ENCODE peak calls at places on chromosomes 4 and X, in nine cellular contexts. B is gastrocnemius medialis; A is PC-3; S is CD4-positive, alpha-beta T cell; F is upper lobe of left lung; H is CD8-positive, alpha-beta memory T cell; X is CD4-positive, CD25-positive, alpha-beta regulatory T cell; E is right lobe of liver; W is fibroblast of lung. P is an unnamed sample. For H3K9me3, the result is how much of the 10 kb centered on the place peaks cover.

GRCh38 chr4:177391287-177391686 is 51.0 kb downstream of the AGA start:
- DNase-seq in B (no peak), A (no peak), S (no peak), F (no peak), H (no peak), X (no peak), E (no peak), W (no peak), P (no peak)

GRCh38 chr4:4762909-4763814 is 96.3 kb upstream of the MSX1 start:
- DNase-seq in B (no peak), A (peak), S (no peak), F (no peak), H (no peak), X (peak), E (no peak), W (peak), P (no peak)

GRCh38 chrX:72569786-72570185 is 2.9 kb downstream of the HDAC8 start:
- DNase-seq in B (no peak), A (peak), S (no peak), F (no peak), H (no peak), X (no peak), E (no peak), W (peak), P (no peak)

GRCh38 chrX:30948626-30949025 is 59.6 kb upstream of the TAB3 start:
- DNase-seq in B (no peak), A (no peak), S (no peak), F (no peak), H (no peak), X (no peak), E (no peak), W (no peak), P (no peak)

GRCh38 chr4:114383055-114383454 is 215.6 kb upstream of the UGT8 start:
- DNase-seq in B (no peak), A (no peak), S (no peak), F (no peak), H (no peak), X (no peak), E (no peak), W (no peak), P (no peak)

GRCh38 chr4:8655411-8656184 is 63.0 kb downstream of the CPZ start:
- DNase-seq in B (no peak), A (no peak), S (no peak), F (no peak), H (no peak), X (no peak), E (peak), W (no peak), P (peak)

GRCh38 chr4:139912423-139912822 is 241.6 kb downstream of the MAML3 start:
- DNase-seq in B (no peak), A (no peak), S (no peak), F (no peak), H (no peak), X (no peak), E (no peak), W (peak), P (no peak)

GRCh38 chr4:123952530-123953274 is 556.1 kb downstream of the SPRY1 start:
- DNase-seq in B (no peak), A (peak), S (no peak), F (no peak), H (no peak), X (no peak), E (no peak), W (peak), P (peak)

GRCh38 chr4:42237451-42237850 is 85.0 kb upstream of the BEND4 start:
- DNase-seq in B (no peak), A (no peak), S (no peak), F (no peak), H (no peak), X (no peak), E (no peak), W (no peak), P (no peak)

GRCh38 chr4:128525387-128525786 is 237.8 kb upstream of the PGRMC2 start:
- DNase-seq in B (no peak), A (peak), S (no peak), F (no peak), H (no peak), X (no peak), E (no peak), W (no peak), P (no peak)

GRCh38 chrX:115226929-115227328 is 7.0 kb downstream of the LRCH2 start:
- DNase-seq in B (no peak), A (peak), S (no peak), F (no peak), H (no peak), X (no peak), E (no peak), W (peak), P (no peak)

GRCh38 chr4:175511861-175512260 is 300.2 kb downstream of the GPM6A start:
- DNase-seq in B (no peak), A (no peak), S (no peak), F (no peak), H (no peak), X (no peak), E (no peak), W (no peak), P (no peak)

GRCh38 chrX:72021975-72022374 is 109.7 kb downstream of the RTL5 start:
- DNase-seq in B (no peak), A (peak), S (no peak), F (no peak), H (no peak), X (no peak), E (no peak), W (no peak), P (no peak)

GRCh38 chrX:151726751-151727150 is 7.8 kb upstream of the CNGA2 start:
- DNase-seq in B (no peak), A (no peak), S (no peak), F (no peak), H (no peak), X (no peak), E (peak), W (no peak), P (no peak)

GRCh38 chr4:55080174-55080865 is 45.1 kb downstream of the KDR start:
- DNase-seq in B (no peak), A (no peak), S (no peak), F (no peak), H (no peak), X (no peak), E (no peak), W (peak), P (no peak)

GRCh38 chr4:32025840-32026459 is 1305.8 kb downstream of the PCDH7 start:
- DNase-seq in B (no peak), A (peak), S (no peak), F (no peak), H (no peak), X (no peak), E (no peak), W (peak), P (no peak)

GRCh38 chr4:180189639-180190038 is 2053.6 kb upstream of the TENM3 start:
- DNase-seq in B (no peak), A (no peak), S (no peak), F (no peak), H (no peak), X (no peak), E (no peak), W (peak), P (no peak)

GRCh38 chr4:52822583-52823477 is 39.3 kb upstream of the RASL11B start:
- DNase-seq in B (no peak), A (peak), S (no peak), F (no peak), H (no peak), X (no peak), E (no peak), W (peak), P (peak)

GRCh38 chr4:4810365-4810764 is 49.1 kb upstream of the MSX1 start:
- DNase-seq in B (no peak), A (no peak), S (no peak), F (no peak), H (no peak), X (no peak), E (no peak), W (no peak), P (no peak)

GRCh38 chrX:44235534-44235933 is 107.9 kb downstream of the EFHC2 start:
- DNase-seq in B (no peak), A (no peak), S (no peak), F (no peak), H (no peak), X (no peak), E (no peak), W (no peak), P (no peak)

GRCh38 chr4:127809173-127809800 is 27.2 kb downstream of the HSPA4L start:
- DNase-seq in B (no peak), A (no peak), S (no peak), F (no peak), H (no peak), X (no peak), E (no peak), W (peak), P (no peak)

GRCh38 chr4:184168406-184169019 is 49.2 kb downstream of the ENPP6 start:
- DNase-seq in B (peak), A (peak), S (peak), F (peak), H (peak), X (peak), E (peak), W (peak), P (peak)

GRCh38 chr4:36235306-36235705 is 9.0 kb downstream of the ARAP2 start:
- DNase-seq in B (no peak), A (peak), S (no peak), F (no peak), H (no peak), X (no peak), E (no peak), W (no peak), P (no peak)

GRCh38 chr4:55931833-55932232 is 16.9 kb upstream of the CEP135 start:
- DNase-seq in B (no peak), A (no peak), S (no peak), F (no peak), H (no peak), X (no peak), E (no peak), W (no peak), P (no peak)

GRCh38 chr4:38109896-38110295 is 149.7 kb downstream of the PTTG2 start:
- DNase-seq in B (no peak), A (no peak), S (no peak), F (no peak), H (no peak), X (no peak), E (peak), W (no peak), P (no peak)

GRCh38 chr4:94548571-94548970 is 96.8 kb downstream of the PDLIM5 start:
- DNase-seq in B (peak), A (peak), S (no peak), F (no peak), H (no peak), X (no peak), E (no peak), W (peak), P (no peak)

GRCh38 chr4:54274264-54274663 is 45.2 kb downstream of the PDGFRA start:
- DNase-seq in B (no peak), A (no peak), S (no peak), F (no peak), H (no peak), X (no peak), E (no peak), W (no peak), P (peak)

GRCh38 chrX:133337250-133337649 is 78.0 kb downstream of the GPC4 start:
- DNase-seq in B (no peak), A (peak), S (no peak), F (no peak), H (no peak), X (no peak), E (no peak), W (no peak), P (no peak)

GRCh38 chr4:74440356-74440755 is 4.6 kb upstream of the AREG start:
- DNase-seq in B (no peak), A (no peak), S (no peak), F (no peak), H (no peak), X (no peak), E (no peak), W (no peak), P (no peak)

GRCh38 chrX:21194526-21194925 is 179.7 kb upstream of the CNKSR2 start:
- DNase-seq in B (no peak), A (no peak), S (no peak), F (no peak), H (no peak), X (no peak), E (no peak), W (no peak), P (no peak)

GRCh38 chr4:45324381-45325111 is 598.2 kb upstream of the GNPDA2 start:
- DNase-seq in B (no peak), A (no peak), S (no peak), F (no peak), H (no peak), X (no peak), E (no peak), W (no peak), P (no peak)

DNA sequence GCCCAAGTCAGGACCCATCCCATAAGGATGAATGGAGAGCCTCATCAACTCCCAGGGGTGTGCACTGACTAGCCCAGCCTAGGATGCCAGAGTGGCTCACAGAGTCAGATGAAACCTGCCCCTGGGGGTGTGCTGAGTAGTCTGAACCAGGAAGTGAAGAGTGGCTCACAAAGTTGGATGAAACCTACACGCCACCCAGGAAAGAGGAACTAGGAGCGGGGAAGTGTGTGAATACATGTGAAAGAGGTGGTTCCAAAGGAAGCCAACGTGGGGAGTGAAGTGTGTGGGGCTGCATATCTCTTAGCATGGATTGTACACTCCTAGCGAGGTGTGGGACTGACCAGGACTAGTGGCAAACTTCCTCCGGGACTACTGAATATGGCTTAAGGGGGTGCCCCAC is 902.1 kb upstream of the NDST4 start:
- DNase-seq in B (no peak), A (no peak), S (no peak), F (no peak), H (no peak), X (no peak), E (no peak), W (no peak), P (no peak)
- H3K9me3 ChIP-seq in B (under half), A (under half), S (half or more), F (under half), H (under half), X (under half), E (under half), W (under half), P (under half)

GRCh38 chr4:144648042-144648441 is 2.1 kb downstream of the HHIP start:
- DNase-seq in B (no peak), A (no peak), S (no peak), F (no peak), H (no peak), X (no peak), E (no peak), W (no peak), P (no peak)

GRCh38 chr4:144646523-144647094 is 653 bp downstream of the HHIP start:
- DNase-seq in B (no peak), A (no peak), S (no peak), F (peak), H (no peak), X (no peak), E (no peak), W (no peak), P (peak)

GRCh38 chr4:144647095-144647959 is 1.4 kb downstream of the HHIP start:
- DNase-seq in B (no peak), A (no peak), S (no peak), F (no peak), H (no peak), X (no peak), E (no peak), W (peak), P (peak)

GRCh38 chr4:144650311-144650820 is 4.4 kb downstream of the HHIP start:
- DNase-seq in B (no peak), A (no peak), S (no peak), F (no peak), H (no peak), X (no peak), E (no peak), W (no peak), P (no peak)

DNA sequence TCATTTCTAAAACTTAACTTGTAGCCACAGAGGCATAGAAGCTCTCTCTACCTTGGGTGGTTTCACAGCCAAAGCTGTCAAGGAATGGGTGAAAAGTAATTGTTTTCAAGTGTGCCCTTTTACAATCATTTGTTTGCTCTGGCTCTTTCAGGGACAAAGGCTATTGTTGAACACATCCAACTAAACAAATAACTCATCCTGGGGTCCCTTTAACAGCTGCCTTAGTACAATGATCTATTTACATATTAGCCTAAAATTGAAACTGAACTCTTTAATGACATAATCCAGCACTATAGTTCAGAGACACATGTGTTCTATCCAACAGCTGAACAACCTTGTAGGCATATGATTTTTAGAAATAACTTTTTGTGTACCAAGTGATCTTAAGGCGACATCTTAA is 3.7 kb downstream of the HHIP start:
- DNase-seq in B (no peak), A (no peak), S (no peak), F (no peak), H (no peak), X (no peak), E (no peak), W (no peak), P (no peak)
- H3K27ac ChIP-seq in B (no peak), A (no peak), S (no peak), F (no peak), H (no peak), X (no peak), E (no peak), W (no peak), P (no peak)

GRCh38 chr4:338759-339097 is 1.1 kb downstream of the ZNF141 start:
- DNase-seq in B (no peak), A (no peak), S (no peak), F (peak), H (no peak), X (no peak), E (no peak), W (no peak), P (no peak)

GRCh38 chr4:337932-338758 is 531 bp downstream of the ZNF141 start:
- DNase-seq in B (no peak), A (no peak), S (peak), F (peak), H (peak), X (no peak), E (peak), W (peak), P (peak)

GRCh38 chr4:337143-337931 is at the start of gene ZNF141:
- DNase-seq in B (peak), A (peak), S (peak), F (peak), H (peak), X (peak), E (peak), W (peak), P (peak)

GRCh38 chr4:336893-337142 is 796 bp upstream of the ZNF141 start:
- DNase-seq in B (no peak), A (peak), S (no peak), F (no peak), H (no peak), X (no peak), E (peak), W (no peak), P (no peak)

DNA sequence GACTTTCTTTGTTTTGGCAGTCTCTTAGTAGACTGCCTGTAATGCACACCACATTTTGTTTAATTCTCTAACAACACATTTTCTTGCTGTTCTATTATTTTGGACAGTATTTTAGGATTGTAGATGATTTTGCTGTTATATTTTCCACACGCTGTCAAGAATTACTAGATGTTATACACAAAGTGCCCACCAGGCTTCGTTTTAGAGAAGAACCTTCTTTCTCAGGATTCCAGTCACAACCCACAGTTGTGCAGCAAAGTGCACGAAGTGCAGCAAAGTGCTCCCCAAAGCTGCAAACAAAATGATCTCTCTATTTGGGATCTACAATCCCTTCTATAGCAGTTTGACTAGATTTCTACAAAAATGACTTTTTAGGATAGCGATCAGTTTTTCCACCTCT is 2.4 kb downstream of the ZNF141 start:
- DNase-seq in B (no peak), A (no peak), S (no peak), F (no peak), H (no peak), X (no peak), E (no peak), W (no peak), P (peak)
- H3K9me3 ChIP-seq in B (under half), A (under half), S (half or more), F (under half), H (under half), X (half or more), E (under half), W (under half), P (under half)

GRCh38 chr4:137300776-137301175 is 231.5 kb downstream of the PCDH18 start:
- DNase-seq in B (no peak), A (peak), S (no peak), F (no peak), H (no peak), X (no peak), E (no peak), W (peak), P (no peak)
- H3K27ac ChIP-seq in B (no peak), A (no peak), S (no peak), F (no peak), H (no peak), X (no peak), E (no peak), W (no peak), P (peak)

GRCh38 chr4:13540446-13541175 is 3.7 kb downstream of the NKX3-2 start:
- DNase-seq in B (no peak), A (no peak), S (no peak), F (no peak), H (no peak), X (no peak), E (no peak), W (no peak), P (peak)
- H3K9me3 ChIP-seq in B (under half), A (under half), S (under half), F (under half), H (under half), X (under half), E (under half), W (under half), P (under half)

GRCh38 chr4:88613417-88613875 is 21.2 kb downstream of the HERC3 start:
- DNase-seq in B (peak), A (no peak), S (peak), F (no peak), H (peak), X (peak), E (no peak), W (no peak), P (no peak)

GRCh38 chr4:88605744-88606143 is 13.5 kb downstream of the HERC3 start:
- DNase-seq in B (no peak), A (no peak), S (no peak), F (no peak), H (peak), X (no peak), E (no peak), W (no peak), P (no peak)

GRCh38 chr4:88606832-88607231 is 14.6 kb downstream of the HERC3 start:
- DNase-seq in B (no peak), A (no peak), S (no peak), F (no peak), H (no peak), X (no peak), E (no peak), W (no peak), P (no peak)

GRCh38 chr4:88610771-88611170 is 18.5 kb downstream of the HERC3 start:
- DNase-seq in B (peak), A (no peak), S (no peak), F (no peak), H (no peak), X (no peak), E (no peak), W (peak), P (no peak)

GRCh38 chr4:88609387-88609786 is 17.1 kb downstream of the HERC3 start:
- DNase-seq in B (no peak), A (peak), S (no peak), F (no peak), H (no peak), X (no peak), E (no peak), W (no peak), P (no peak)
- H3K27ac ChIP-seq in B (peak), A (peak), S (no peak), F (peak), H (no peak), X (peak), E (no peak), W (no peak), P (no peak)

P was measured in osteoblast.